ENCODE peak calls at places on chromosome 18, in five cellular contexts. L, Z, O, N and B are unnamed samples.

GRCh38 chr18:23725827-23726661 is 36.8 kb downstream of the LAMA3 start:
- DNase-seq in N (no peak), Z (no peak), L (no peak), O (no peak), B (no peak)

GRCh38 chr18:3089579-3089978 is 76.6 kb upstream of the LPIN2 start:
- DNase-seq in L (no peak), O (no peak), Z (no peak), N (no peak), B (no peak)

GRCh38 chr18:70961933-70962332 is 673.1 kb downstream of the SOCS6 start:
- DNase-seq in O (no peak), Z (no peak), L (no peak), N (no peak), B (no peak)

GRCh38 chr18:36179562-36180334 is 7.5 kb upstream of the MOCOS start:
- DNase-seq in O (no peak), Z (peak), N (no peak), L (peak), B (peak)

GRCh38 chr18:12015697-12016062 is 34.4 kb downstream of the IMPA2 start:
- DNase-seq in O (no peak), Z (no peak), N (no peak), L (peak), B (no peak)

GRCh38 chr18:41872206-41872605 is 82.8 kb upstream of the PIK3C3 start:
- DNase-seq in O (no peak), Z (peak), N (no peak), L (no peak), B (no peak)

GRCh38 chr18:44897445-44898215 is 216.9 kb downstream of the SETBP1 start:
- DNase-seq in L (no peak), N (peak), Z (no peak), O (no peak), B (no peak)

GRCh38 chr18:66872277-66872676 is 268.4 kb upstream of the CDH19 start:
- DNase-seq in N (no peak), O (no peak), Z (peak), L (no peak), B (peak)

GRCh38 chr18:27954226-27954625 is 222.7 kb downstream of the CDH2 start:
- DNase-seq in O (no peak), N (no peak), Z (peak), L (no peak), B (no peak)

GRCh38 chr18:55314615-55315237 is 273.3 kb downstream of the TCF4 start:
- DNase-seq in Z (no peak), N (no peak), L (no peak), O (no peak), B (no peak)

GRCh38 chr18:13712400-13713131 is 13.8 kb downstream of the FAM210A start:
- DNase-seq in O (no peak), L (no peak), N (no peak), Z (no peak), B (no peak)

GRCh38 chr18:21179590-21180220 is 62.3 kb upstream of the GREB1L start:
- DNase-seq in Z (peak), L (peak), N (no peak), O (peak), B (peak)

GRCh38 chr18:21315741-21316187 is 73.7 kb downstream of the GREB1L start:
- DNase-seq in N (no peak), O (no peak), L (no peak), Z (no peak), B (no peak)

GRCh38 chr18:70221156-70221910 is 15.8 kb upstream of the RTTN start:
- DNase-seq in L (no peak), O (no peak), Z (no peak), N (no peak), B (no peak)

GRCh38 chr18:11951390-11951851 is 29.9 kb upstream of the IMPA2 start:
- DNase-seq in N (no peak), Z (no peak), O (no peak), L (no peak), B (no peak)

GRCh38 chr18:45997689-45998088 is 30.6 kb upstream of the EPG5 start:
- DNase-seq in N (no peak), O (peak), Z (no peak), L (no peak), B (no peak)

GRCh38 chr18:79625924-79626561 is 53.6 kb upstream of the CTDP1 start:
- DNase-seq in L (peak), O (no peak), Z (no peak), N (no peak), B (peak)

GRCh38 chr18:8003878-8004675 is 437.0 kb downstream of the PTPRM start:
- DNase-seq in L (no peak), O (no peak), N (no peak), Z (peak), B (no peak)

GRCh38 chr18:28469946-28470345 is 293.0 kb upstream of the CDH2 start:
- DNase-seq in O (no peak), N (no peak), Z (no peak), L (no peak), B (no peak)

GRCh38 chr18:13446581-13447470 is 228.3 kb downstream of the LDLRAD4 start:
- DNase-seq in Z (no peak), L (no peak), O (no peak), N (no peak), B (no peak)

GRCh38 chr18:36672437-36673344 is 156.1 kb downstream of the TPGS2 start:
- DNase-seq in L (no peak), N (peak), Z (peak), O (no peak), B (peak)